ENCODE peak calls at places on chromosomes 3 and 15, in nine cellular contexts. X is cardiac muscle cell; Z is Daoy; N is naive thymus-derived CD4-positive, alpha-beta T cell; I is B cell; W is stimulated activated CD8-positive, alpha-beta memory T cell treated with anti-CD3 and anti-CD28 coated beads, Interleukin-15, amount 100 ng/mL, for 24 hours; E is activated T-cell treated with anti-CD3 and anti-CD28 coated beads for 1 hour; P is AG04450; V is foreskin keratinocyte. G is an unnamed sample.

GRCh38 chr3:8578282-8578681 is 66.3 kb downstream of the SSUH2 start:
- DNase-seq in X (peak), Z (no peak), N (no peak), I (no peak), W (no peak), E (no peak), P (no peak), V (no peak), G (no peak)

GRCh38 chr3:179902061-179902460 is 134.7 kb downstream of the PEX5L start:
- DNase-seq in X (no peak), Z (no peak), N (no peak), I (no peak), W (no peak), E (no peak), P (no peak), V (no peak), G (no peak)

GRCh38 chr3:66957357-66957756 is 40.8 kb upstream of the KBTBD8 start:
- DNase-seq in X (no peak), Z (no peak), N (no peak), I (no peak), W (no peak), E (no peak), P (no peak), V (no peak), G (no peak)

GRCh38 chr3:190024912-190025311 is 95.8 kb downstream of the P3H2 start:
- DNase-seq in X (peak), Z (no peak), N (no peak), I (no peak), W (no peak), E (no peak), P (no peak), V (no peak), G (no peak)

GRCh38 chr3:139811331-139811730 is 123.7 kb upstream of the CLSTN2 start:
- DNase-seq in X (no peak), Z (no peak), N (no peak), I (no peak), W (no peak), E (no peak), P (no peak), V (no peak), G (no peak)

GRCh38 chr3:52231502-52232278 is 6.2 kb upstream of the TLR9 start:
- DNase-seq in X (peak), Z (peak), N (peak), I (peak), W (peak), E (peak), P (no peak), V (no peak), G (peak)

GRCh38 chr3:124131158-124132115 is 139.5 kb upstream of the ROPN1 start:
- DNase-seq in X (no peak), Z (no peak), N (no peak), I (no peak), W (no peak), E (no peak), P (no peak), V (no peak), G (no peak)

GRCh38 chr3:48504051-48504946 is at the start of gene SHISA5:
- DNase-seq in X (peak), Z (peak), N (peak), I (peak), W (no peak), E (peak), P (no peak), V (no peak), G (peak)

GRCh38 chr3:71850654-71851053 is 65.7 kb upstream of the PROK2 start:
- DNase-seq in X (no peak), Z (no peak), N (no peak), I (no peak), W (no peak), E (no peak), P (no peak), V (no peak), G (no peak)

GRCh38 chr3:145721273-145721805 is 439.6 kb downstream of the PLOD2 start:
- DNase-seq in X (no peak), Z (no peak), N (no peak), I (no peak), W (no peak), E (no peak), P (no peak), V (no peak), G (no peak)

GRCh38 chr15:30984542-30984941 is 6.9 kb downstream of the MTMR10 start:
- DNase-seq in X (no peak), Z (no peak), N (no peak), I (no peak), W (no peak), E (no peak), P (no peak), V (no peak), G (no peak)

GRCh38 chr15:91592586-91592985 is 260.9 kb upstream of the SLCO3A1 start:
- DNase-seq in X (no peak), Z (no peak), N (no peak), I (no peak), W (no peak), E (no peak), P (no peak), V (no peak), G (no peak)

GRCh38 chr3:158492685-158493084 is 78.3 kb upstream of the MLF1 start:
- DNase-seq in X (peak), Z (no peak), N (no peak), I (no peak), W (no peak), E (no peak), P (no peak), V (no peak), G (no peak)

GRCh38 chr3:115671761-115672455 is 48.6 kb downstream of the GAP43 start:
- DNase-seq in X (no peak), Z (peak), N (no peak), I (no peak), W (no peak), E (no peak), P (no peak), V (no peak), G (no peak)

GRCh38 chr3:139327861-139328260 is 16.0 kb upstream of the MRPS22 start:
- DNase-seq in X (no peak), Z (no peak), N (no peak), I (no peak), W (no peak), E (no peak), P (no peak), V (no peak), G (no peak)

GRCh38 chr3:69368129-69368741 is 17.7 kb downstream of the FRMD4B start:
- DNase-seq in X (peak), Z (no peak), N (no peak), I (peak), W (no peak), E (no peak), P (no peak), V (peak), G (no peak)

GRCh38 chr3:139480585-139480984 is 4.3 kb upstream of the RBP2 start:
- DNase-seq in X (no peak), Z (no peak), N (no peak), I (no peak), W (no peak), E (no peak), P (no peak), V (no peak), G (no peak)

GRCh38 chr3:82308755-82309154 is 547.3 kb upstream of the GBE1 start:
- DNase-seq in X (no peak), Z (no peak), N (no peak), I (no peak), W (no peak), E (no peak), P (no peak), V (no peak), G (no peak)

GRCh38 chr15:63876085-63876662 is 42.4 kb upstream of the HERC1 start:
- DNase-seq in X (no peak), Z (no peak), N (no peak), I (no peak), W (no peak), E (no peak), P (no peak), V (no peak), G (no peak)

GRCh38 chr15:50718700-50719125 is 32.1 kb upstream of the TRPM7 start:
- DNase-seq in X (no peak), Z (no peak), N (no peak), I (no peak), W (no peak), E (no peak), P (no peak), V (no peak), G (no peak)

GRCh38 chr3:134038716-134039115 is 9.0 kb upstream of the SLCO2A1 start:
- DNase-seq in X (no peak), Z (no peak), N (no peak), I (no peak), W (no peak), E (no peak), P (no peak), V (no peak), G (no peak)

GRCh38 chr3:122943828-122944190 is 83.8 kb downstream of the SEMA5B start:
- DNase-seq in X (no peak), Z (no peak), N (no peak), I (no peak), W (no peak), E (no peak), P (no peak), V (no peak), G (no peak)

GRCh38 chr15:62528505-62528904 is 363.4 kb upstream of the C2CD4B start:
- DNase-seq in X (no peak), Z (no peak), N (no peak), I (no peak), W (no peak), E (no peak), P (no peak), V (no peak), G (no peak)

GRCh38 chr15:82538961-82539689 is 1.1 kb downstream of the RPS17 start:
- DNase-seq in X (peak), Z (no peak), N (no peak), I (no peak), W (no peak), E (no peak), P (no peak), V (no peak), G (peak)

G was measured in nephron progenitor cell.